ENCODE peak calls at places on chromosome 11, in ten cellular contexts. E is fibroblast of pulmonary artery, Z is Caco-2, Q is neural progenitor cell, U is RWPE1, D is fibroblast of the aortic adventitia, T is PC-3, V is fibroblast of mammary gland, Y is foreskin fibroblast, L is HCT116. H is an unnamed sample.
A peak's percentile ranks its signal among the peaks of the same experiment; 100 is the strongest.

GRCh38 chr11:119438599-119438998 is 15.6 kb upstream of the THY1 start:
- DNase-seq in E (no peak), Z (no peak), Q (no peak), U (no peak), D (no peak), T (no peak), V (no peak), Y (no peak), L (no peak), H (no peak)

GRCh38 chr11:131495417-131495816 is 125.0 kb downstream of the NTM start:
- DNase-seq in E (no peak), Z (no peak), Q (no peak), U (no peak), D (no peak), T (no peak), V (no peak), Y (no peak), L (no peak), H (no peak)

GRCh38 chr11:89355649-89356048 is 135.5 kb downstream of the NOX4 start:
- DNase-seq in E (no peak), Z (no peak), Q (no peak), U (peak; percentile 13), D (no peak), T (no peak), V (no peak), Y (no peak), L (no peak), H (no peak)

GRCh38 chr11:33753304-33753703 is 17.1 kb upstream of the CD59 start:
- DNase-seq in E (peak; percentile 59), Z (no peak), Q (no peak), U (no peak), D (peak; percentile 76), T (peak; percentile 21), V (peak; percentile 75), Y (peak; percentile 78), L (no peak), H (no peak)

GRCh38 chr11:5504403-5504891 is 5.3 kb downstream of the UBQLN3 start:
- DNase-seq in E (no peak), Z (no peak), Q (no peak), U (no peak), D (no peak), T (no peak), V (no peak), Y (no peak), L (no peak), H (no peak)

GRCh38 chr11:20015101-20015500 is 145.2 kb downstream of the DBX1 start:
- DNase-seq in E (peak; percentile 16), Z (no peak), Q (no peak), U (no peak), D (no peak), T (no peak), V (peak; percentile 20), Y (no peak), L (no peak), H (no peak)

GRCh38 chr11:59918987-59919589 is 19.1 kb upstream of the OOSP1 start:
- DNase-seq in E (peak; percentile 75), Z (peak; percentile 58), Q (peak; percentile 33), U (peak; percentile 45), D (peak; percentile 45), T (peak; percentile 91), V (peak; percentile 23), Y (peak; percentile 1), L (peak; percentile 56), H (peak; percentile 59)

GRCh38 chr11:74720596-74721478 is 10.4 kb downstream of the CHRDL2 start:
- DNase-seq in E (peak; percentile 78), Z (no peak), Q (no peak), U (no peak), D (peak; percentile 85), T (no peak), V (peak; percentile 17), Y (no peak), L (no peak), H (no peak)

GRCh38 chr11:21398195-21398594 is 728.8 kb downstream of the NELL1 start:
- DNase-seq in E (no peak), Z (no peak), Q (no peak), U (no peak), D (no peak), T (no peak), V (no peak), Y (no peak), L (no peak), H (no peak)

GRCh38 chr11:19738124-19738523 is 25.5 kb downstream of the NAV2 start:
- DNase-seq in E (no peak), Z (no peak), Q (no peak), U (no peak), D (no peak), T (no peak), V (no peak), Y (peak; percentile 39), L (no peak), H (no peak)

GRCh38 chr11:132072044-132072879 is 701.8 kb downstream of the NTM start:
- DNase-seq in E (peak; percentile 96), Z (no peak), Q (no peak), U (peak; percentile 91), D (peak; percentile 96), T (peak; percentile 87), V (peak; percentile 97), Y (peak; percentile 97), L (no peak), H (no peak)

GRCh38 chr11:15897211-15897960 is 459.0 kb downstream of the SOX6 start:
- DNase-seq in E (peak; percentile 61), Z (peak; percentile 19), Q (no peak), U (peak; percentile 22), D (peak; percentile 18), T (peak; percentile 4), V (peak; percentile 1), Y (peak; percentile 31), L (no peak), H (peak; percentile 13)

GRCh38 chr11:15901790-15902189 is 454.6 kb downstream of the SOX6 start:
- DNase-seq in E (no peak), Z (peak; percentile 28), Q (no peak), U (no peak), D (no peak), T (no peak), V (no peak), Y (no peak), L (no peak), H (peak; percentile 30)

GRCh38 chr11:15903246-15903645 is 453.1 kb downstream of the SOX6 start:
- DNase-seq in E (no peak), Z (no peak), Q (no peak), U (peak; percentile 63), D (no peak), T (no peak), V (no peak), Y (peak; percentile 9), L (no peak), H (peak; percentile 17)

GRCh38 chr11:15905334-15905733 is 451.0 kb downstream of the SOX6 start:
- DNase-seq in E (no peak), Z (no peak), Q (no peak), U (no peak), D (no peak), T (no peak), V (no peak), Y (no peak), L (no peak), H (no peak)

DNA sequence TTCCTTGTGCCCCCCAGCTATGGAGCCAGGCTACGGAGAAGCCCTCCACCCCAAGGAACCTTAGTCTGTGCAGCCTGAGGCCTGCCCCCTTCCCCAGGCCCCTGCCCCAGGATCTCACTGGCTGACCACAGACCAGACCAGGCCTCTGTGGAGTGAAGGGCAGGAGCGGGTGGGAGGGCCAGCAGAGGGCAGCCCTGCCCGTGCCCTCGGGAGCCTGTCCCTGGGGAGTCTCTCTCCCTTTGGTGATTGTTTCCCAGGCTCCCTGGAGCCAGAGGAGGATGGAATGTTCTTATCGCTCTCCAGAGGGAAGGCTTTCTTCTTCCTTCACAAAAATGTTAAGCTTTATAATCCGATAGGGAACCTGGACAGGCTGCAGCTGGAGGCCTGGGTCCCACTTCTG is 455.3 kb downstream of the SOX6 start:
- DNase-seq in E (peak; percentile 48), Z (peak; percentile 14), Q (peak; percentile 39), U (no peak), D (no peak), T (no peak), V (no peak), Y (no peak), L (no peak), H (peak; percentile 57)
- TF ChIP-seq CTCF in E (peak; percentile 25), Z (peak; percentile 23), Q (peak; percentile 30), U (no peak), D (no peak), T (no peak), V (no peak), Y (no peak), L (no peak), H (peak; percentile 46)

GRCh38 chr11:72534859-72535547 is 100.7 kb upstream of the CLPB start:
- DNase-seq in E (no peak), Z (peak; percentile 38), Q (peak; percentile 13), U (no peak), D (peak; percentile 63), T (peak; percentile 40), V (no peak), Y (peak; percentile 31), L (peak; percentile 10), H (no peak)
- TF ChIP-seq CTCF in E (peak; percentile 23), Z (peak; percentile 36), Q (peak; percentile 20), U (no peak), D (peak; percentile 50), T (peak; percentile 22), V (peak; percentile 13), Y (peak; percentile 19), L (peak; percentile 44), H (no peak)

DNA sequence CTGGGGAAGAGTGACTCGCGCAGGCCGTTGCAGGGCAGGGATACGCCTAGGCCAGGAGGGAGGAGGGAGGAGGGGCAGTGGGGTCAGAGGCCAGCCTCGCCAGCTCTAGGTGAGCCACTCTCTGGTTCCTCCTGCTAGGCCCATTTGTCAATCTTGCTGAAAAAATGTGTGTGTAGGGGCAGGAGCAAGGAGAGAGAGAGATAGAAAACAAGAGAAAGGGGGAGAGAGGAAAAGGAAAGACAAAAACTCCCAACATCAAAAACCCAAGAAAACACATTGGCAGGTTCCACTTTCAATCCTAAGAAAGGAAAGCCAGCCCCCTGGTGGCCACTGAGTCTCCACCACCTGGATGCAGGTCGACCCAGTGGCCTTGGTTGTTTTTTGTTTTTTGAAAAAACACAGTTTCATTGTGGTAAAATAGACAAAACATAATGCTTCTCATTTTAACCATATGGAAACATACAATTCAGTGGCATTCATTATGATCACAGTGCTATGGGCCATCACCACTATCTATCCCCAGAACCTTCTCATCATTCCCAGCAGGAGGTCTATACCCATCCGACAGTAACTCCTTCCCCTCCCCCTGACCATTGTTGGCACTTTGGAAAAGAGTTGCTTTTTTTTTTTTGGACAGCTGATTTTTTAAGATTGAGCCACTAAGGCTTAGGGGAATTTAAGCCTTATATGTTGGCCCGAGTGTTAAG is 10.9 kb downstream of the OMP start:
- DNase-seq in E (peak; percentile 54), Z (peak; percentile 76), Q (peak; percentile 70), U (peak; percentile 55), D (peak; percentile 52), T (peak; percentile 67), V (peak; percentile 47), Y (peak; percentile 67), L (no peak), H (peak; percentile 76)
- TF ChIP-seq CTCF in E (peak; percentile 67), Z (peak; percentile 98), Q (peak; percentile 76), U (peak; percentile 44), D (peak; percentile 53), T (peak; percentile 88), V (peak; percentile 60), Y (peak; percentile 84), L (peak; percentile 83), H (peak; percentile 78)

DNA sequence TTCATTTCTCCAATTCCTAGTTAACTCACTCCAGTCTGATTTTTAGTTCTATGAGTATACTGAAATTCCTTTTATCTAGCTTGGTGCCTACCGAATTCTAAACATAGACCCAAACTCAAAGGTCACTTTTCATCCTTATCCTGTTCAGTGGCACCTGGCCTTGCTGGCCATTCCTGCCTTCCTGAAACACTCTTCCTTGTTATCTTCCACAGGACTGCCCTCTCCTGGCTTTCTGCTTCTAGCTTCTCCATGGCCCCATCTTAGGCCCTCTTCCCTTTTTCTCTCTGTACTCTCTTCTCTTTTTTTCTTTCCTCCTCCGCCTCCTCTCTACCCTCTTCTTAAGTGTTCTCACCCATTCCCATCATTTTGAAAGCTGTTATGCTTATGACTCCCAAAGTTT is 87.3 kb downstream of the WNT11 start:
- DNase-seq in E (no peak), Z (peak; percentile 35), Q (no peak), U (no peak), D (no peak), T (peak; percentile 12), V (no peak), Y (no peak), L (no peak), H (no peak)
- TF ChIP-seq CTCF in E (no peak), Z (no peak), Q (no peak), U (no peak), D (no peak), T (peak; percentile 48), V (no peak), Y (no peak), L (no peak), H (no peak)

H was measured in Calu3.